ENCODE peak calls at places on chromosomes 4 and X, in seven cellular contexts. D, H, Q, T, B, L and Z are unnamed samples.

GRCh38 chrX:141278306-141278705 is 36.0 kb upstream of the SPANXC start:
- DNase-seq in D (peak; percentile 31), H (no peak), Q (no peak), T (no peak), B (peak; percentile 1), L (peak; percentile 24), Z (no peak)

GRCh38 chrX:20265726-20266681 is 705 bp downstream of the RPS6KA3 start:
- DNase-seq in D (peak; percentile 49), H (peak; percentile 4), Q (no peak), T (peak; percentile 33), B (no peak), L (peak; percentile 22), Z (peak; percentile 28)

GRCh38 chrX:153874091-153874365 is 11.9 kb downstream of the L1CAM start:
- DNase-seq in D (no peak), H (no peak), Q (no peak), T (no peak), B (no peak), L (no peak), Z (no peak)

GRCh38 chr4:7089211-7089964 is 21.5 kb upstream of the GRPEL1 start:
- DNase-seq in D (no peak), H (no peak), Q (no peak), T (no peak), B (no peak), L (no peak), Z (no peak)

GRCh38 chr4:186514271-186514950 is 41.0 kb downstream of the MTNR1A start:
- DNase-seq in D (no peak), H (no peak), Q (no peak), T (no peak), B (no peak), L (no peak), Z (no peak)

GRCh38 chrX:150240643-150240970 is 122.5 kb upstream of the MAMLD1 start:
- DNase-seq in D (no peak), H (no peak), Q (no peak), T (no peak), B (no peak), L (no peak), Z (no peak)

GRCh38 chr4:15765910-15766703 is 12.0 kb upstream of the CD38 start:
- DNase-seq in D (no peak), H (no peak), Q (no peak), T (no peak), B (no peak), L (no peak), Z (no peak)

GRCh38 chrX:12352922-12353321 is 214.6 kb downstream of the FRMPD4 start:
- DNase-seq in D (peak; percentile 10), H (no peak), Q (no peak), T (no peak), B (no peak), L (no peak), Z (no peak)

GRCh38 chr4:69224891-69225290 is 10.3 kb upstream of the UGT2B11 start:
- DNase-seq in D (no peak), H (no peak), Q (no peak), T (no peak), B (no peak), L (no peak), Z (no peak)

GRCh38 chr4:138632856-138633255 is 382.7 kb upstream of the NOCT start:
- DNase-seq in D (no peak), H (no peak), Q (no peak), T (no peak), B (no peak), L (no peak), Z (no peak)

GRCh38 chr4:88573995-88574394 is 18.3 kb upstream of the HERC3 start:
- DNase-seq in D (peak; percentile 15), H (no peak), Q (no peak), T (no peak), B (no peak), L (peak; percentile 20), Z (no peak)

GRCh38 chr4:11724731-11725130 is 296.0 kb upstream of the HS3ST1 start:
- DNase-seq in D (no peak), H (no peak), Q (no peak), T (no peak), B (no peak), L (no peak), Z (no peak)

GRCh38 chr4:98653006-98653405 is 5.4 kb downstream of the TSPAN5 start:
- DNase-seq in D (no peak), H (no peak), Q (no peak), T (no peak), B (no peak), L (no peak), Z (no peak)

GRCh38 chr4:120406960-120407359 is 340.3 kb upstream of the MAD2L1 start:
- DNase-seq in D (no peak), H (no peak), Q (no peak), T (no peak), B (no peak), L (no peak), Z (no peak)

GRCh38 chr4:7322166-7322991 is 112.4 kb downstream of the PSAPL1 start:
- DNase-seq in D (peak; percentile 66), H (no peak), Q (peak; percentile 71), T (no peak), B (peak; percentile 59), L (no peak), Z (no peak)

GRCh38 chr4:8350841-8351461 is 81.4 kb downstream of the HTRA3 start:
- DNase-seq in D (no peak), H (no peak), Q (peak; percentile 1), T (no peak), B (no peak), L (no peak), Z (no peak)

GRCh38 chrX:49003696-49004095 is 1.6 kb upstream of the GRIPAP1 start:
- DNase-seq in D (no peak), H (no peak), Q (no peak), T (no peak), B (no peak), L (no peak), Z (no peak)

GRCh38 chr4:78058591-78059523 is 1.7 kb downstream of the FRAS1 start:
- DNase-seq in D (peak; percentile 77), H (no peak), Q (peak; percentile 10), T (peak; percentile 39), B (no peak), L (peak; percentile 50), Z (peak; percentile 36)

GRCh38 chr4:26410385-26411293 is 79.6 kb downstream of the CCKAR start:
- DNase-seq in D (peak; percentile 59), H (no peak), Q (no peak), T (peak; percentile 61), B (no peak), L (peak; percentile 14), Z (peak; percentile 39)

GRCh38 chrX:152897216-152898144 is at the start of gene ZNF185:
- DNase-seq in D (peak; percentile 74), H (no peak), Q (no peak), T (no peak), B (peak; percentile 47), L (no peak), Z (no peak)

GRCh38 chr4:64432674-64433073 is 23.4 kb upstream of the TECRL start:
- DNase-seq in D (no peak), H (no peak), Q (no peak), T (no peak), B (no peak), L (no peak), Z (no peak)

GRCh38 chr4:48031802-48032525 is 15.4 kb downstream of the NIPAL1 start:
- DNase-seq in D (peak; percentile 74), H (no peak), Q (no peak), T (no peak), B (no peak), L (no peak), Z (no peak)

GRCh38 chrX:56572975-56573374 is 9.5 kb downstream of the UBQLN2 start:
- DNase-seq in D (no peak), H (no peak), Q (no peak), T (no peak), B (no peak), L (no peak), Z (no peak)

GRCh38 chr4:46329118-46329976 is 60.6 kb downstream of the GABRA2 start:
- DNase-seq in D (peak; percentile 67), H (no peak), Q (peak; percentile 54), T (peak; percentile 1), B (peak; percentile 62), L (peak; percentile 3), Z (peak; percentile 4)

GRCh38 chr4:169617306-169617705 is 3.1 kb upstream of the CLCN3 start:
- DNase-seq in D (no peak), H (no peak), Q (no peak), T (no peak), B (no peak), L (no peak), Z (no peak)

GRCh38 chrX:78119521-78120227 is 15.6 kb downstream of the PGK1 start:
- DNase-seq in D (no peak), H (no peak), Q (no peak), T (no peak), B (no peak), L (peak; percentile 25), Z (no peak)

GRCh38 chr4:81032805-81033684 is 2.5 kb downstream of the BMP3 start:
- DNase-seq in D (no peak), H (no peak), Q (no peak), T (no peak), B (no peak), L (no peak), Z (no peak)

GRCh38 chr4:182264139-182264752 is 21.0 kb downstream of the TENM3 start:
- DNase-seq in D (no peak), H (no peak), Q (no peak), T (no peak), B (no peak), L (no peak), Z (no peak)